ENCODE peak calls at places on chromosomes 13 and 19, in ten cellular contexts. One of them, this sample, is unnamed.

GRCh38 chr13:39729161-39729560 is 73.7 kb downstream of the COG6 start:
- DNase-seq in stimulated activated naive CD8-positive, alpha-beta T cell treated with anti-CD3 and anti-CD28 coated beads, Interleukin-15, amount 100 ng/mL, for 72 hours: no peak
- DNase-seq in NCI-H226: no peak
- DNase-seq in left lung: no peak
- DNase-seq in COLO829: no peak
- DNase-seq in stimulated activated CD8-positive, alpha-beta memory T cell treated with anti-CD3 and anti-CD28 coated beads, Interleukin-15, amount 100 ng/mL, for 24 hours: no peak
- DNase-seq in NCI-H2029 treated with DMSO at 0.1 percent for 48 hours: no peak
- DNase-seq in activated naive CD8-positive, alpha-beta T cell treated with anti-CD3 and anti-CD28 coated beads, Interleukin-2, amount 50 U/mL, for 16 hours: no peak
- DNase-seq in NCI-H345: no peak
- DNase-seq in GM23338: no peak
- DNase-seq in this sample: no peak

GRCh38 chr19:30696514-30696913 is 324.3 kb downstream of the ZNF536 start:
- DNase-seq in left lung: no peak
- DNase-seq in stimulated activated CD8-positive, alpha-beta memory T cell treated with anti-CD3 and anti-CD28 coated beads, Interleukin-15, amount 100 ng/mL, for 24 hours: no peak
- DNase-seq in stimulated activated naive CD8-positive, alpha-beta T cell treated with anti-CD3 and anti-CD28 coated beads, Interleukin-15, amount 100 ng/mL, for 72 hours: no peak
- DNase-seq in NCI-H345: no peak
- DNase-seq in NCI-H2029 treated with DMSO at 0.1 percent for 48 hours: no peak
- DNase-seq in NCI-H226: no peak
- DNase-seq in GM23338: peak; percentile 85
- DNase-seq in COLO829: peak; percentile 69
- DNase-seq in activated naive CD8-positive, alpha-beta T cell treated with anti-CD3 and anti-CD28 coated beads, Interleukin-2, amount 50 U/mL, for 16 hours: no peak
- DNase-seq in this sample: no peak

GRCh38 chr13:98332222-98332621 is 155.2 kb upstream of the RNF113B start:
- DNase-seq in activated naive CD8-positive, alpha-beta T cell treated with anti-CD3 and anti-CD28 coated beads, Interleukin-2, amount 50 U/mL, for 16 hours: no peak
- DNase-seq in NCI-H345: no peak
- DNase-seq in left lung: no peak
- DNase-seq in stimulated activated naive CD8-positive, alpha-beta T cell treated with anti-CD3 and anti-CD28 coated beads, Interleukin-15, amount 100 ng/mL, for 72 hours: no peak
- DNase-seq in NCI-H2029 treated with DMSO at 0.1 percent for 48 hours: no peak
- DNase-seq in COLO829: no peak
- DNase-seq in NCI-H226: no peak
- DNase-seq in GM23338: no peak
- DNase-seq in stimulated activated CD8-positive, alpha-beta memory T cell treated with anti-CD3 and anti-CD28 coated beads, Interleukin-15, amount 100 ng/mL, for 24 hours: no peak
- DNase-seq in this sample: no peak

GRCh38 chr19:48332662-48333466 is 7.5 kb downstream of the EMP3 start:
- DNase-seq in COLO829: peak; percentile 98
- DNase-seq in NCI-H345: peak; percentile 98
- DNase-seq in stimulated activated CD8-positive, alpha-beta memory T cell treated with anti-CD3 and anti-CD28 coated beads, Interleukin-15, amount 100 ng/mL, for 24 hours: peak; percentile 54
- DNase-seq in NCI-H226: peak; percentile 99
- DNase-seq in stimulated activated naive CD8-positive, alpha-beta T cell treated with anti-CD3 and anti-CD28 coated beads, Interleukin-15, amount 100 ng/mL, for 72 hours: peak; percentile 96
- DNase-seq in activated naive CD8-positive, alpha-beta T cell treated with anti-CD3 and anti-CD28 coated beads, Interleukin-2, amount 50 U/mL, for 16 hours: peak; percentile 81
- DNase-seq in NCI-H2029 treated with DMSO at 0.1 percent for 48 hours: peak; percentile 97
- DNase-seq in GM23338: peak; percentile 98
- DNase-seq in left lung: peak; percentile 93
- DNase-seq in this sample: peak; percentile 69

GRCh38 chr19:20365146-20365545 is 198.1 kb downstream of the ZNF486 start:
- DNase-seq in stimulated activated naive CD8-positive, alpha-beta T cell treated with anti-CD3 and anti-CD28 coated beads, Interleukin-15, amount 100 ng/mL, for 72 hours: no peak
- DNase-seq in NCI-H345: no peak
- DNase-seq in left lung: no peak
- DNase-seq in GM23338: no peak
- DNase-seq in activated naive CD8-positive, alpha-beta T cell treated with anti-CD3 and anti-CD28 coated beads, Interleukin-2, amount 50 U/mL, for 16 hours: no peak
- DNase-seq in NCI-H2029 treated with DMSO at 0.1 percent for 48 hours: no peak
- DNase-seq in NCI-H226: no peak
- DNase-seq in COLO829: no peak
- DNase-seq in stimulated activated CD8-positive, alpha-beta memory T cell treated with anti-CD3 and anti-CD28 coated beads, Interleukin-15, amount 100 ng/mL, for 24 hours: no peak
- DNase-seq in this sample: no peak

GRCh38 chr13:74215420-74215819 is 81.2 kb upstream of the KLF12 start:
- DNase-seq in activated naive CD8-positive, alpha-beta T cell treated with anti-CD3 and anti-CD28 coated beads, Interleukin-2, amount 50 U/mL, for 16 hours: no peak
- DNase-seq in GM23338: no peak
- DNase-seq in COLO829: no peak
- DNase-seq in NCI-H2029 treated with DMSO at 0.1 percent for 48 hours: no peak
- DNase-seq in stimulated activated CD8-positive, alpha-beta memory T cell treated with anti-CD3 and anti-CD28 coated beads, Interleukin-15, amount 100 ng/mL, for 24 hours: no peak
- DNase-seq in left lung: no peak
- DNase-seq in NCI-H345: no peak
- DNase-seq in NCI-H226: no peak
- DNase-seq in stimulated activated naive CD8-positive, alpha-beta T cell treated with anti-CD3 and anti-CD28 coated beads, Interleukin-15, amount 100 ng/mL, for 72 hours: no peak
- DNase-seq in this sample: no peak

GRCh38 chr19:19502281-19502680 is 13.1 kb downstream of the TSSK6 start:
- DNase-seq in stimulated activated naive CD8-positive, alpha-beta T cell treated with anti-CD3 and anti-CD28 coated beads, Interleukin-15, amount 100 ng/mL, for 72 hours: no peak
- DNase-seq in activated naive CD8-positive, alpha-beta T cell treated with anti-CD3 and anti-CD28 coated beads, Interleukin-2, amount 50 U/mL, for 16 hours: no peak
- DNase-seq in NCI-H226: no peak
- DNase-seq in NCI-H345: no peak
- DNase-seq in left lung: no peak
- DNase-seq in GM23338: no peak
- DNase-seq in NCI-H2029 treated with DMSO at 0.1 percent for 48 hours: no peak
- DNase-seq in COLO829: no peak
- DNase-seq in stimulated activated CD8-positive, alpha-beta memory T cell treated with anti-CD3 and anti-CD28 coated beads, Interleukin-15, amount 100 ng/mL, for 24 hours: no peak
- DNase-seq in this sample: no peak

GRCh38 chr13:70424428-70424827 is 316.2 kb upstream of the KLHL1 start:
- DNase-seq in stimulated activated naive CD8-positive, alpha-beta T cell treated with anti-CD3 and anti-CD28 coated beads, Interleukin-15, amount 100 ng/mL, for 72 hours: no peak
- DNase-seq in activated naive CD8-positive, alpha-beta T cell treated with anti-CD3 and anti-CD28 coated beads, Interleukin-2, amount 50 U/mL, for 16 hours: no peak
- DNase-seq in NCI-H226: no peak
- DNase-seq in NCI-H2029 treated with DMSO at 0.1 percent for 48 hours: no peak
- DNase-seq in left lung: no peak
- DNase-seq in GM23338: peak; percentile 88
- DNase-seq in stimulated activated CD8-positive, alpha-beta memory T cell treated with anti-CD3 and anti-CD28 coated beads, Interleukin-15, amount 100 ng/mL, for 24 hours: no peak
- DNase-seq in COLO829: no peak
- DNase-seq in NCI-H345: peak; percentile 38
- DNase-seq in this sample: no peak

GRCh38 chr13:100594731-100595130 is 6.1 kb upstream of the GGACT start:
- DNase-seq in COLO829: no peak
- DNase-seq in NCI-H2029 treated with DMSO at 0.1 percent for 48 hours: no peak
- DNase-seq in left lung: no peak
- DNase-seq in stimulated activated CD8-positive, alpha-beta memory T cell treated with anti-CD3 and anti-CD28 coated beads, Interleukin-15, amount 100 ng/mL, for 24 hours: no peak
- DNase-seq in activated naive CD8-positive, alpha-beta T cell treated with anti-CD3 and anti-CD28 coated beads, Interleukin-2, amount 50 U/mL, for 16 hours: no peak
- DNase-seq in NCI-H226: no peak
- DNase-seq in stimulated activated naive CD8-positive, alpha-beta T cell treated with anti-CD3 and anti-CD28 coated beads, Interleukin-15, amount 100 ng/mL, for 72 hours: no peak
- DNase-seq in NCI-H345: no peak
- DNase-seq in GM23338: peak; percentile 77
- DNase-seq in this sample: no peak

GRCh38 chr19:40139533-40140287 is 49.0 kb upstream of the ZNF780A start:
- DNase-seq in GM23338: peak; percentile 78
- DNase-seq in NCI-H226: no peak
- DNase-seq in activated naive CD8-positive, alpha-beta T cell treated with anti-CD3 and anti-CD28 coated beads, Interleukin-2, amount 50 U/mL, for 16 hours: no peak
- DNase-seq in COLO829: peak; percentile 48
- DNase-seq in NCI-H2029 treated with DMSO at 0.1 percent for 48 hours: peak; percentile 47
- DNase-seq in NCI-H345: peak; percentile 80
- DNase-seq in stimulated activated CD8-positive, alpha-beta memory T cell treated with anti-CD3 and anti-CD28 coated beads, Interleukin-15, amount 100 ng/mL, for 24 hours: no peak
- DNase-seq in left lung: no peak
- DNase-seq in stimulated activated naive CD8-positive, alpha-beta T cell treated with anti-CD3 and anti-CD28 coated beads, Interleukin-15, amount 100 ng/mL, for 72 hours: no peak
- DNase-seq in this sample: peak; percentile 31

GRCh38 chr13:68350554-68350953 is 1120.4 kb upstream of the PCDH9 start:
- DNase-seq in GM23338: no peak
- DNase-seq in NCI-H2029 treated with DMSO at 0.1 percent for 48 hours: no peak
- DNase-seq in activated naive CD8-positive, alpha-beta T cell treated with anti-CD3 and anti-CD28 coated beads, Interleukin-2, amount 50 U/mL, for 16 hours: no peak
- DNase-seq in COLO829: no peak
- DNase-seq in stimulated activated CD8-positive, alpha-beta memory T cell treated with anti-CD3 and anti-CD28 coated beads, Interleukin-15, amount 100 ng/mL, for 24 hours: no peak
- DNase-seq in NCI-H226: no peak
- DNase-seq in NCI-H345: no peak
- DNase-seq in left lung: no peak
- DNase-seq in stimulated activated naive CD8-positive, alpha-beta T cell treated with anti-CD3 and anti-CD28 coated beads, Interleukin-15, amount 100 ng/mL, for 72 hours: no peak
- DNase-seq in this sample: no peak

GRCh38 chr13:50476579-50476978 is 366.9 kb downstream of the DLEU7 start:
- DNase-seq in stimulated activated CD8-positive, alpha-beta memory T cell treated with anti-CD3 and anti-CD28 coated beads, Interleukin-15, amount 100 ng/mL, for 24 hours: no peak
- DNase-seq in activated naive CD8-positive, alpha-beta T cell treated with anti-CD3 and anti-CD28 coated beads, Interleukin-2, amount 50 U/mL, for 16 hours: no peak
- DNase-seq in GM23338: no peak
- DNase-seq in stimulated activated naive CD8-positive, alpha-beta T cell treated with anti-CD3 and anti-CD28 coated beads, Interleukin-15, amount 100 ng/mL, for 72 hours: no peak
- DNase-seq in left lung: no peak
- DNase-seq in COLO829: no peak
- DNase-seq in NCI-H345: no peak
- DNase-seq in NCI-H2029 treated with DMSO at 0.1 percent for 48 hours: no peak
- DNase-seq in NCI-H226: no peak
- DNase-seq in this sample: no peak

GRCh38 chr19:11159598-11160001 is 4.0 kb upstream of the SPC24 start:
- DNase-seq in NCI-H345: no peak
- DNase-seq in NCI-H226: no peak
- DNase-seq in GM23338: no peak
- DNase-seq in COLO829: no peak
- DNase-seq in stimulated activated naive CD8-positive, alpha-beta T cell treated with anti-CD3 and anti-CD28 coated beads, Interleukin-15, amount 100 ng/mL, for 72 hours: no peak
- DNase-seq in stimulated activated CD8-positive, alpha-beta memory T cell treated with anti-CD3 and anti-CD28 coated beads, Interleukin-15, amount 100 ng/mL, for 24 hours: no peak
- DNase-seq in activated naive CD8-positive, alpha-beta T cell treated with anti-CD3 and anti-CD28 coated beads, Interleukin-2, amount 50 U/mL, for 16 hours: no peak
- DNase-seq in NCI-H2029 treated with DMSO at 0.1 percent for 48 hours: no peak
- DNase-seq in left lung: no peak
- DNase-seq in this sample: no peak

GRCh38 chr13:102678339-102679122 is 16.3 kb downstream of the METTL21C start:
- DNase-seq in COLO829: no peak
- DNase-seq in GM23338: no peak
- DNase-seq in activated naive CD8-positive, alpha-beta T cell treated with anti-CD3 and anti-CD28 coated beads, Interleukin-2, amount 50 U/mL, for 16 hours: no peak
- DNase-seq in NCI-H226: no peak
- DNase-seq in NCI-H2029 treated with DMSO at 0.1 percent for 48 hours: no peak
- DNase-seq in left lung: no peak
- DNase-seq in stimulated activated CD8-positive, alpha-beta memory T cell treated with anti-CD3 and anti-CD28 coated beads, Interleukin-15, amount 100 ng/mL, for 24 hours: no peak
- DNase-seq in stimulated activated naive CD8-positive, alpha-beta T cell treated with anti-CD3 and anti-CD28 coated beads, Interleukin-15, amount 100 ng/mL, for 72 hours: no peak
- DNase-seq in NCI-H345: no peak
- DNase-seq in this sample: no peak

GRCh38 chr19:49264258-49264657 is 60.7 kb downstream of the SLC6A16 start:
- DNase-seq in left lung: no peak
- DNase-seq in NCI-H345: no peak
- DNase-seq in NCI-H2029 treated with DMSO at 0.1 percent for 48 hours: no peak
- DNase-seq in COLO829: no peak
- DNase-seq in GM23338: no peak
- DNase-seq in activated naive CD8-positive, alpha-beta T cell treated with anti-CD3 and anti-CD28 coated beads, Interleukin-2, amount 50 U/mL, for 16 hours: no peak
- DNase-seq in stimulated activated naive CD8-positive, alpha-beta T cell treated with anti-CD3 and anti-CD28 coated beads, Interleukin-15, amount 100 ng/mL, for 72 hours: no peak
- DNase-seq in NCI-H226: no peak
- DNase-seq in stimulated activated CD8-positive, alpha-beta memory T cell treated with anti-CD3 and anti-CD28 coated beads, Interleukin-15, amount 100 ng/mL, for 24 hours: no peak
- DNase-seq in this sample: no peak

GRCh38 chr19:5718579-5719273 is 1.2 kb downstream of the LONP1 start:
- DNase-seq in NCI-H226: peak; percentile 78
- DNase-seq in NCI-H345: no peak
- DNase-seq in COLO829: peak; percentile 42
- DNase-seq in activated naive CD8-positive, alpha-beta T cell treated with anti-CD3 and anti-CD28 coated beads, Interleukin-2, amount 50 U/mL, for 16 hours: peak; percentile 55
- DNase-seq in NCI-H2029 treated with DMSO at 0.1 percent for 48 hours: no peak
- DNase-seq in left lung: no peak
- DNase-seq in stimulated activated CD8-positive, alpha-beta memory T cell treated with anti-CD3 and anti-CD28 coated beads, Interleukin-15, amount 100 ng/mL, for 24 hours: no peak
- DNase-seq in stimulated activated naive CD8-positive, alpha-beta T cell treated with anti-CD3 and anti-CD28 coated beads, Interleukin-15, amount 100 ng/mL, for 72 hours: peak; percentile 81
- DNase-seq in GM23338: no peak
- DNase-seq in this sample: no peak

GRCh38 chr19:29851769-29852521 is 40.2 kb downstream of the CCNE1 start:
- DNase-seq in NCI-H345: no peak
- DNase-seq in GM23338: no peak
- DNase-seq in activated naive CD8-positive, alpha-beta T cell treated with anti-CD3 and anti-CD28 coated beads, Interleukin-2, amount 50 U/mL, for 16 hours: no peak
- DNase-seq in stimulated activated CD8-positive, alpha-beta memory T cell treated with anti-CD3 and anti-CD28 coated beads, Interleukin-15, amount 100 ng/mL, for 24 hours: no peak
- DNase-seq in stimulated activated naive CD8-positive, alpha-beta T cell treated with anti-CD3 and anti-CD28 coated beads, Interleukin-15, amount 100 ng/mL, for 72 hours: peak; percentile 76
- DNase-seq in COLO829: no peak
- DNase-seq in NCI-H2029 treated with DMSO at 0.1 percent for 48 hours: no peak
- DNase-seq in NCI-H226: no peak
- DNase-seq in left lung: no peak
- DNase-seq in this sample: no peak

GRCh38 chr13:97205971-97206370 is 16.2 kb upstream of the MBNL2 start:
- DNase-seq in NCI-H226: peak; percentile 86
- DNase-seq in stimulated activated naive CD8-positive, alpha-beta T cell treated with anti-CD3 and anti-CD28 coated beads, Interleukin-15, amount 100 ng/mL, for 72 hours: no peak
- DNase-seq in activated naive CD8-positive, alpha-beta T cell treated with anti-CD3 and anti-CD28 coated beads, Interleukin-2, amount 50 U/mL, for 16 hours: no peak
- DNase-seq in left lung: no peak
- DNase-seq in GM23338: no peak
- DNase-seq in stimulated activated CD8-positive, alpha-beta memory T cell treated with anti-CD3 and anti-CD28 coated beads, Interleukin-15, amount 100 ng/mL, for 24 hours: no peak
- DNase-seq in COLO829: peak; percentile 90
- DNase-seq in NCI-H2029 treated with DMSO at 0.1 percent for 48 hours: no peak
- DNase-seq in NCI-H345: no peak
- DNase-seq in this sample: no peak

GRCh38 chr13:29688193-29688592 is 92.7 kb upstream of the SLC7A1 start:
- DNase-seq in stimulated activated naive CD8-positive, alpha-beta T cell treated with anti-CD3 and anti-CD28 coated beads, Interleukin-15, amount 100 ng/mL, for 72 hours: no peak
- DNase-seq in NCI-H2029 treated with DMSO at 0.1 percent for 48 hours: no peak
- DNase-seq in activated naive CD8-positive, alpha-beta T cell treated with anti-CD3 and anti-CD28 coated beads, Interleukin-2, amount 50 U/mL, for 16 hours: no peak
- DNase-seq in NCI-H345: no peak
- DNase-seq in left lung: no peak
- DNase-seq in COLO829: no peak
- DNase-seq in stimulated activated CD8-positive, alpha-beta memory T cell treated with anti-CD3 and anti-CD28 coated beads, Interleukin-15, amount 100 ng/mL, for 24 hours: no peak
- DNase-seq in GM23338: no peak
- DNase-seq in NCI-H226: no peak
- DNase-seq in this sample: no peak

GRCh38 chr13:99015606-99016520 is 38.0 kb upstream of the DOCK9 start:
- DNase-seq in activated naive CD8-positive, alpha-beta T cell treated with anti-CD3 and anti-CD28 coated beads, Interleukin-2, amount 50 U/mL, for 16 hours: no peak
- DNase-seq in NCI-H345: no peak
- DNase-seq in NCI-H226: no peak
- DNase-seq in COLO829: no peak
- DNase-seq in left lung: no peak
- DNase-seq in GM23338: no peak
- DNase-seq in stimulated activated naive CD8-positive, alpha-beta T cell treated with anti-CD3 and anti-CD28 coated beads, Interleukin-15, amount 100 ng/mL, for 72 hours: no peak
- DNase-seq in stimulated activated CD8-positive, alpha-beta memory T cell treated with anti-CD3 and anti-CD28 coated beads, Interleukin-15, amount 100 ng/mL, for 24 hours: no peak
- DNase-seq in NCI-H2029 treated with DMSO at 0.1 percent for 48 hours: no peak
- DNase-seq in this sample: no peak

GRCh38 chr19:31271569-31271911 is 77.7 kb downstream of the TSHZ3 start:
- DNase-seq in GM23338: no peak
- DNase-seq in NCI-H226: no peak
- DNase-seq in left lung: no peak
- DNase-seq in COLO829: no peak
- DNase-seq in activated naive CD8-positive, alpha-beta T cell treated with anti-CD3 and anti-CD28 coated beads, Interleukin-2, amount 50 U/mL, for 16 hours: no peak
- DNase-seq in stimulated activated naive CD8-positive, alpha-beta T cell treated with anti-CD3 and anti-CD28 coated beads, Interleukin-15, amount 100 ng/mL, for 72 hours: no peak
- DNase-seq in NCI-H345: no peak
- DNase-seq in NCI-H2029 treated with DMSO at 0.1 percent for 48 hours: no peak
- DNase-seq in stimulated activated CD8-positive, alpha-beta memory T cell treated with anti-CD3 and anti-CD28 coated beads, Interleukin-15, amount 100 ng/mL, for 24 hours: no peak
- DNase-seq in this sample: no peak

GRCh38 chr13:110639935-110640334 is 24.6 kb downstream of the NAXD start:
- DNase-seq in activated naive CD8-positive, alpha-beta T cell treated with anti-CD3 and anti-CD28 coated beads, Interleukin-2, amount 50 U/mL, for 16 hours: no peak
- DNase-seq in NCI-H2029 treated with DMSO at 0.1 percent for 48 hours: no peak
- DNase-seq in NCI-H345: no peak
- DNase-seq in COLO829: no peak
- DNase-seq in stimulated activated naive CD8-positive, alpha-beta T cell treated with anti-CD3 and anti-CD28 coated beads, Interleukin-15, amount 100 ng/mL, for 72 hours: no peak
- DNase-seq in GM23338: no peak
- DNase-seq in stimulated activated CD8-positive, alpha-beta memory T cell treated with anti-CD3 and anti-CD28 coated beads, Interleukin-15, amount 100 ng/mL, for 24 hours: no peak
- DNase-seq in NCI-H226: no peak
- DNase-seq in left lung: no peak
- DNase-seq in this sample: no peak

GRCh38 chr19:313988-314815 is 23.0 kb upstream of the PLPP2 start:
- DNase-seq in COLO829: no peak
- DNase-seq in NCI-H2029 treated with DMSO at 0.1 percent for 48 hours: no peak
- DNase-seq in activated naive CD8-positive, alpha-beta T cell treated with anti-CD3 and anti-CD28 coated beads, Interleukin-2, amount 50 U/mL, for 16 hours: no peak
- DNase-seq in NCI-H226: no peak
- DNase-seq in left lung: peak; percentile 58
- DNase-seq in NCI-H345: no peak
- DNase-seq in GM23338: no peak
- DNase-seq in stimulated activated CD8-positive, alpha-beta memory T cell treated with anti-CD3 and anti-CD28 coated beads, Interleukin-15, amount 100 ng/mL, for 24 hours: no peak
- DNase-seq in stimulated activated naive CD8-positive, alpha-beta T cell treated with anti-CD3 and anti-CD28 coated beads, Interleukin-15, amount 100 ng/mL, for 72 hours: no peak
- DNase-seq in this sample: no peak

GRCh38 chr19:38266981-38267597 is 2.7 kb downstream of the SPINT2 start:
- DNase-seq in stimulated activated CD8-positive, alpha-beta memory T cell treated with anti-CD3 and anti-CD28 coated beads, Interleukin-15, amount 100 ng/mL, for 24 hours: no peak
- DNase-seq in GM23338: no peak
- DNase-seq in COLO829: peak; percentile 15
- DNase-seq in left lung: no peak
- DNase-seq in stimulated activated naive CD8-positive, alpha-beta T cell treated with anti-CD3 and anti-CD28 coated beads, Interleukin-15, amount 100 ng/mL, for 72 hours: no peak
- DNase-seq in NCI-H345: no peak
- DNase-seq in activated naive CD8-positive, alpha-beta T cell treated with anti-CD3 and anti-CD28 coated beads, Interleukin-2, amount 50 U/mL, for 16 hours: no peak
- DNase-seq in NCI-H226: peak; percentile 79
- DNase-seq in NCI-H2029 treated with DMSO at 0.1 percent for 48 hours: no peak
- DNase-seq in this sample: no peak

GRCh38 chr13:111202745-111203144 is 87.6 kb downstream of the ARHGEF7 start:
- DNase-seq in stimulated activated naive CD8-positive, alpha-beta T cell treated with anti-CD3 and anti-CD28 coated beads, Interleukin-15, amount 100 ng/mL, for 72 hours: no peak
- DNase-seq in stimulated activated CD8-positive, alpha-beta memory T cell treated with anti-CD3 and anti-CD28 coated beads, Interleukin-15, amount 100 ng/mL, for 24 hours: no peak
- DNase-seq in activated naive CD8-positive, alpha-beta T cell treated with anti-CD3 and anti-CD28 coated beads, Interleukin-2, amount 50 U/mL, for 16 hours: no peak
- DNase-seq in left lung: no peak
- DNase-seq in COLO829: peak; percentile 43
- DNase-seq in NCI-H2029 treated with DMSO at 0.1 percent for 48 hours: peak; percentile 85
- DNase-seq in NCI-H226: peak; percentile 70
- DNase-seq in GM23338: peak; percentile 59
- DNase-seq in NCI-H345: no peak
- DNase-seq in this sample: no peak

GRCh38 chr19:54162241-54162805 is 2.8 kb upstream of the LENG1 start:
- DNase-seq in left lung: peak; percentile 95
- DNase-seq in NCI-H345: peak; percentile 71
- DNase-seq in stimulated activated naive CD8-positive, alpha-beta T cell treated with anti-CD3 and anti-CD28 coated beads, Interleukin-15, amount 100 ng/mL, for 72 hours: peak; percentile 79
- DNase-seq in NCI-H226: peak; percentile 55
- DNase-seq in activated naive CD8-positive, alpha-beta T cell treated with anti-CD3 and anti-CD28 coated beads, Interleukin-2, amount 50 U/mL, for 16 hours: peak; percentile 61
- DNase-seq in COLO829: peak; percentile 87
- DNase-seq in stimulated activated CD8-positive, alpha-beta memory T cell treated with anti-CD3 and anti-CD28 coated beads, Interleukin-15, amount 100 ng/mL, for 24 hours: peak; percentile 59
- DNase-seq in GM23338: peak; percentile 90
- DNase-seq in NCI-H2029 treated with DMSO at 0.1 percent for 48 hours: peak; percentile 41
- DNase-seq in this sample: no peak

GRCh38 chr19:42423462-42424344 is 3.5 kb downstream of the LIPE start:
- DNase-seq in COLO829: peak; percentile 76
- DNase-seq in NCI-H226: peak; percentile 39
- DNase-seq in GM23338: peak; percentile 99
- DNase-seq in stimulated activated naive CD8-positive, alpha-beta T cell treated with anti-CD3 and anti-CD28 coated beads, Interleukin-15, amount 100 ng/mL, for 72 hours: peak; percentile 96
- DNase-seq in activated naive CD8-positive, alpha-beta T cell treated with anti-CD3 and anti-CD28 coated beads, Interleukin-2, amount 50 U/mL, for 16 hours: peak; percentile 91
- DNase-seq in NCI-H345: peak; percentile 87
- DNase-seq in left lung: peak; percentile 92
- DNase-seq in NCI-H2029 treated with DMSO at 0.1 percent for 48 hours: peak; percentile 74
- DNase-seq in stimulated activated CD8-positive, alpha-beta memory T cell treated with anti-CD3 and anti-CD28 coated beads, Interleukin-15, amount 100 ng/mL, for 24 hours: peak; percentile 78
- DNase-seq in this sample: peak; percentile 93

GRCh38 chr19:5103061-5103701 is 134.3 kb downstream of the KDM4B start:
- DNase-seq in stimulated activated naive CD8-positive, alpha-beta T cell treated with anti-CD3 and anti-CD28 coated beads, Interleukin-15, amount 100 ng/mL, for 72 hours: no peak
- DNase-seq in activated naive CD8-positive, alpha-beta T cell treated with anti-CD3 and anti-CD28 coated beads, Interleukin-2, amount 50 U/mL, for 16 hours: no peak
- DNase-seq in GM23338: no peak
- DNase-seq in left lung: no peak
- DNase-seq in COLO829: peak; percentile 64
- DNase-seq in NCI-H226: no peak
- DNase-seq in NCI-H2029 treated with DMSO at 0.1 percent for 48 hours: peak; percentile 66
- DNase-seq in NCI-H345: no peak
- DNase-seq in stimulated activated CD8-positive, alpha-beta memory T cell treated with anti-CD3 and anti-CD28 coated beads, Interleukin-15, amount 100 ng/mL, for 24 hours: no peak
- DNase-seq in this sample: no peak

This sample was measured in neuronal stem cell.